ENCODE peak calls at places on chromosomes 5 and 9, in four cellular contexts. B is WTC11, Q is K562, M is HepG2. V is an unnamed sample.

GRCh38 chr9:23492126-23493002 is 333.7 kb downstream of the ELAVL2 start:
- DNase-seq in B (no peak), Q (no peak), M (peak; percentile 31), V (peak; percentile 44)

GRCh38 chr5:125140855-125141254 is 394.4 kb upstream of the ZNF608 start:
- DNase-seq in B (no peak), Q (no peak), M (peak; percentile 9), V (no peak)

GRCh38 chr5:67516959-67517358 is 320.4 kb upstream of the CD180 start:
- DNase-seq in B (no peak), Q (no peak), M (no peak), V (no peak)

GRCh38 chr9:111068816-111069215 is 30.5 kb upstream of the LPAR1 start:
- DNase-seq in B (no peak), Q (no peak), M (no peak), V (no peak)

GRCh38 chr9:99948896-99949295 is 42.4 kb downstream of the STX17 start:
- DNase-seq in B (no peak), Q (no peak), M (no peak), V (no peak)

GRCh38 chr5:141186897-141187512 is at the start of gene PCDHB9:
- DNase-seq in B (peak; percentile 71), Q (peak; percentile 20), M (peak; percentile 17), V (peak; percentile 12)

GRCh38 chr5:40165106-40165788 is 514.5 kb upstream of the PTGER4 start:
- DNase-seq in B (no peak), Q (no peak), M (no peak), V (no peak)

GRCh38 chr5:10705736-10706135 is 55.3 kb downstream of the DAP start:
- DNase-seq in B (no peak), Q (no peak), M (no peak), V (no peak)

GRCh38 chr5:65076251-65076869 is 307.6 kb downstream of the CWC27 start:
- DNase-seq in B (peak; percentile 29), Q (peak; percentile 89), M (peak; percentile 45), V (peak; percentile 59)

GRCh38 chr5:132666310-132667123 is 7.3 kb upstream of the IL4 start:
- DNase-seq in B (no peak), Q (peak; percentile 67), M (no peak), V (no peak)

GRCh38 chr5:17343675-17344074 is 126.2 kb downstream of the BASP1 start:
- DNase-seq in B (no peak), Q (no peak), M (no peak), V (no peak)

GRCh38 chr5:42037379-42037932 is 112.4 kb downstream of the FBXO4 start:
- DNase-seq in B (no peak), Q (no peak), M (no peak), V (no peak)

GRCh38 chr5:127785098-127785927 is 82.1 kb downstream of the CCDC192 start:
- DNase-seq in B (no peak), Q (no peak), M (no peak), V (no peak)

GRCh38 chr9:71237051-71237450 is 115.6 kb upstream of the TRPM3 start:
- DNase-seq in B (no peak), Q (no peak), M (no peak), V (no peak)

GRCh38 chr5:178577376-178577839 is 12.8 kb downstream of the COL23A1 start:
- DNase-seq in B (peak; percentile 71), Q (no peak), M (no peak), V (no peak)

GRCh38 chr5:32504923-32505596 is 60.5 kb upstream of the ZFR start:
- DNase-seq in B (no peak), Q (peak; percentile 57), M (no peak), V (peak; percentile 34)

GRCh38 chr5:59759600-59760357 is 133.7 kb downstream of the PDE4D start:
- DNase-seq in B (no peak), Q (no peak), M (no peak), V (peak; percentile 25)

GRCh38 chr5:86786955-86787354 is 169.2 kb downstream of the COX7C start:
- DNase-seq in B (no peak), Q (peak; percentile 24), M (no peak), V (peak; percentile 7)

GRCh38 chr5:142664634-142665033 is 21.3 kb downstream of the FGF1 start:
- DNase-seq in B (no peak), Q (no peak), M (no peak), V (no peak)

GRCh38 chr5:34652916-34653315 is 3.2 kb upstream of the RAI14 start:
- DNase-seq in B (no peak), Q (no peak), M (no peak), V (no peak)

GRCh38 chr5:82351754-82352145 is 73.6 kb upstream of the RPS23 start:
- DNase-seq in B (no peak), Q (peak; percentile 66), M (peak; percentile 73), V (peak; percentile 69)

GRCh38 chr5:35804201-35804653 is 52.5 kb upstream of the IL7R start:
- DNase-seq in B (no peak), Q (no peak), M (no peak), V (no peak)

GRCh38 chr5:108739376-108739775 is 8.3 kb upstream of the FER start:
- DNase-seq in B (no peak), Q (no peak), M (no peak), V (no peak)

GRCh38 chr5:108736855-108737254 is 10.8 kb upstream of the FER start:
- DNase-seq in B (no peak), Q (no peak), M (no peak), V (no peak)

GRCh38 chr5:108739906-108740305 is 7.8 kb upstream of the FER start:
- DNase-seq in B (no peak), Q (no peak), M (no peak), V (no peak)

GRCh38 chr5:108730617-108731340 is 16.9 kb upstream of the FER start:
- DNase-seq in B (no peak), Q (no peak), M (no peak), V (no peak)

GRCh38 chr5:108735790-108736189 is 11.9 kb upstream of the FER start:
- DNase-seq in B (no peak), Q (peak; percentile 14), M (no peak), V (no peak)
- TF ChIP-seq ELF4 in B (no peak), Q (no peak), M (no peak), V (no peak)

GRCh38 chr9:37591775-37592107 is 656 bp downstream of the TOMM5 start:
- DNase-seq in B (no peak), Q (no peak), M (no peak), V (no peak)

GRCh38 chr9:37592108-37592951 is at the start of gene TOMM5:
- DNase-seq in B (peak; percentile 80), Q (peak; percentile 89), M (peak; percentile 87), V (peak; percentile 81)

GRCh38 chr9:37593877-37594448 is 1.6 kb upstream of the TOMM5 start:
- DNase-seq in B (no peak), Q (no peak), M (no peak), V (no peak)

DNA sequence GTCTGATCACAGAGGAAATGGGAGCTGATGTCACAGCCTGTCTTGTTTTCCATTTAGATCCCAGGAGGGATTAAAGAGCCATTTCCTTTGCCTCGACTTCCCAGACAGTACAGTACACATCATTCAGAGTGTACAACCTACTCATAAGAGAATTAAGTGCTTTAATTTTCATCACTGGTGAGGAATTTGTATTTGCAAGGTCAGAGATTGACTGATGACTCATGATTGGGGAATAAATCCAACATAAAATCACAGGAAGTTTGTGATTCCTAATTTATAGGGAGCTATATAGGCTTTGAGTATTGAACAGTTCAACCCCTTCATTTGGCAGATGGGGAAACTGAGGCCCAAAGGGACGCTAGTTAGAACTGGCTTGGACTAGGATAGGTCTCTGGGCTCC is 4.1 kb upstream of the TOMM5 start:
- DNase-seq in B (no peak), Q (no peak), M (no peak), V (no peak)
- TF ChIP-seq ELF4 in B (no peak), Q (no peak), M (no peak), V (no peak)

GRCh38 chr9:125782718-125783117 is 35.5 kb downstream of the PBX3 start:
- DNase-seq in B (no peak), Q (no peak), M (no peak), V (no peak)

GRCh38 chr9:125784286-125785049 is 37.3 kb downstream of the PBX3 start:
- DNase-seq in B (no peak), Q (no peak), M (no peak), V (no peak)

GRCh38 chr9:125789196-125789595 is 42.0 kb downstream of the PBX3 start:
- DNase-seq in B (no peak), Q (no peak), M (no peak), V (no peak)

GRCh38 chr9:125787715-125788114 is 40.5 kb downstream of the PBX3 start:
- DNase-seq in B (no peak), Q (no peak), M (no peak), V (no peak)

DNA sequence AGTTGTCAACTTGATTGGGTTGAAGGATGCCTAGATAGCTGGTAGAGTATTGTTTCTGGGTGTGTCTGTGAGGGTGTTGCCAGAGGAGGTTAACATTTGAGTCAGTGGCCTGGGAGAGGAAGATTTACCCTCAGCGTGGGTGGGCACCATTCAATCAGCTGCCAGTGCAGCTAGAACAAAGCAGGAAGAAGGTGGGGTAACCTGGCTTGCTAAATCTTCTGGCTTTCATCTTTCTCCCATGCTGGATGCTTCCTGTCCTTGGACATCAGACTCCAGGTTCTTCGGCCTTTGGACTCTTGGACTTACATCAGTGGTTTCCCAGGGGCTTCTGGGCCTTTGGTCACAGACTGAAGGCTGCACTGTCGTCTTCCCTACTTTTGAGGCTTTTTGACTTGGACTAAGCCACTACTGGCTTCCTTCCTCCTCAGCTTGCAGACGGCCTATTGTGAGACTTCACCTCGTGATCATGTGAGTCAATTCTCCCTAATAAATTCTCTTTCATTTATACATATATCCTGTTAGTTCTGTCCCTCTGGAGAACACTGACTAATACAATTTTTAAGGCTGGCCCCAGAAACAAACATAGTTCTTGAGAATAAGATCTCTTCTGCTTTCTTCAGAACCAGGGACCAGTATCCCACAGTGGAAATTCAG is 38.1 kb downstream of the PBX3 start:
- DNase-seq in B (no peak), Q (no peak), M (peak; percentile 17), V (no peak)
- TF ChIP-seq ELF4 in B (no peak), Q (no peak), M (no peak), V (no peak)

GRCh38 chr9:96565684-96566360 is 53.8 kb downstream of the CDC14B start:
- DNase-seq in B (no peak), Q (no peak), M (no peak), V (no peak)

GRCh38 chr9:96564217-96564616 is 55.4 kb downstream of the CDC14B start:
- DNase-seq in B (no peak), Q (no peak), M (peak; percentile 14), V (no peak)

GRCh38 chr9:96566401-96567202 is 53.0 kb downstream of the CDC14B start:
- DNase-seq in B (peak; percentile 86), Q (peak; percentile 83), M (peak; percentile 92), V (peak; percentile 68)

GRCh38 chr9:96567203-96567700 is 52.4 kb downstream of the CDC14B start:
- DNase-seq in B (no peak), Q (peak; percentile 11), M (no peak), V (peak; percentile 31)
- TF ChIP-seq ELF4 in B (no peak), Q (no peak), M (peak; percentile 12), V (no peak)